ENCODE peak calls at places on chromosomes 7 and 10, in four cellular contexts. One of them, this sample, is unnamed.
A peak's percentile ranks its signal among the peaks of the same experiment; 100 is the strongest.

GRCh38 chr10:1290071-1290471 is 233.9 kb downstream of the WDR37 start:
- DNase-seq in dorsolateral prefrontal cortex: peak; percentile 3
- DNase-seq in astrocyte of the cerebellum: no peak
- DNase-seq in keratinocyte: peak; percentile 77
- DNase-seq in this sample: no peak

GRCh38 chr7:37176079-37176478 is 272.6 kb downstream of the ELMO1 start:
- DNase-seq in astrocyte of the cerebellum: no peak
- DNase-seq in dorsolateral prefrontal cortex: no peak
- DNase-seq in keratinocyte: no peak
- DNase-seq in this sample: no peak

GRCh38 chr10:118369806-118370205 is 27.7 kb upstream of the FAM204A start:
- DNase-seq in dorsolateral prefrontal cortex: no peak
- DNase-seq in keratinocyte: no peak
- DNase-seq in astrocyte of the cerebellum: no peak
- DNase-seq in this sample: no peak

GRCh38 chr10:77315511-77316129 is 322.0 kb downstream of the KCNMA1 start:
- DNase-seq in dorsolateral prefrontal cortex: no peak
- DNase-seq in astrocyte of the cerebellum: no peak
- DNase-seq in keratinocyte: no peak
- DNase-seq in this sample: no peak

GRCh38 chr7:325811-326210 is 35.8 kb downstream of the FOXL3 start:
- DNase-seq in astrocyte of the cerebellum: no peak
- DNase-seq in keratinocyte: no peak
- DNase-seq in dorsolateral prefrontal cortex: no peak
- DNase-seq in this sample: no peak

GRCh38 chr7:94584113-94584512 is 71.8 kb downstream of the SGCE start:
- DNase-seq in dorsolateral prefrontal cortex: no peak
- DNase-seq in astrocyte of the cerebellum: peak; percentile 12
- DNase-seq in keratinocyte: no peak
- DNase-seq in this sample: no peak

GRCh38 chr7:155594961-155595366 is 48.6 kb upstream of the CNPY1 start:
- DNase-seq in astrocyte of the cerebellum: no peak
- DNase-seq in dorsolateral prefrontal cortex: no peak
- DNase-seq in keratinocyte: no peak
- DNase-seq in this sample: no peak

GRCh38 chr10:17561131-17561530 is 56.0 kb downstream of the HACD1 start:
- DNase-seq in dorsolateral prefrontal cortex: no peak
- DNase-seq in keratinocyte: no peak
- DNase-seq in astrocyte of the cerebellum: no peak
- DNase-seq in this sample: no peak

GRCh38 chr7:7228967-7229366 is 46.6 kb downstream of the C1GALT1 start:
- DNase-seq in keratinocyte: no peak
- DNase-seq in dorsolateral prefrontal cortex: peak; percentile 61
- DNase-seq in astrocyte of the cerebellum: no peak
- DNase-seq in this sample: no peak

GRCh38 chr10:67297637-67298181 is 371.9 kb downstream of the LRRTM3 start:
- DNase-seq in dorsolateral prefrontal cortex: no peak
- DNase-seq in astrocyte of the cerebellum: no peak
- DNase-seq in keratinocyte: no peak
- DNase-seq in this sample: no peak

GRCh38 chr10:67302701-67303100 is 376.9 kb downstream of the LRRTM3 start:
- DNase-seq in dorsolateral prefrontal cortex: no peak
- DNase-seq in keratinocyte: no peak
- DNase-seq in astrocyte of the cerebellum: no peak
- DNase-seq in this sample: no peak

DNA sequence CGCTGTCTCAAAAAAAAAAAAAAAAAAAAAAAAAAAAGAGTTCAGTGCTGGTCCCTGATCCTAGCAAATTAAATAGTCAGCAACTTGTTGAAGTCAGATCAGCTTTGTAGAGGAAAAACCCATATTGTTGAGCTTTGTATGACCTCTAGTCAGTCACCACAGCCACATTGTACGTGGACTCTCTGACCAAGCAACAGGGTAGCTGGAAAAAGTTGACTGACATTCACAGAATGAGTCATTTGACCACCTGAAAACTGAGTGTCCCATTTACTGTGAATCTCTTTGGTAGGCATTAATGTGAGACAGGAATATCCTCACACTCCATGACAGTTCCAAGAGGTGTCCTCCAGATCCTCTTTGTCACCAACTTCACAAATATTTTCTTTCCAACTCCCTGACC is 371.1 kb downstream of the LRRTM3 start:
- DNase-seq in astrocyte of the cerebellum: no peak
- DNase-seq in keratinocyte: no peak
- DNase-seq in dorsolateral prefrontal cortex: no peak
- DNase-seq in this sample: no peak
- TF ChIP-seq CTCF in astrocyte of the cerebellum: no peak
- TF ChIP-seq CTCF in keratinocyte: no peak
- TF ChIP-seq CTCF in dorsolateral prefrontal cortex: no peak
- TF ChIP-seq CTCF in this sample: no peak

DNA sequence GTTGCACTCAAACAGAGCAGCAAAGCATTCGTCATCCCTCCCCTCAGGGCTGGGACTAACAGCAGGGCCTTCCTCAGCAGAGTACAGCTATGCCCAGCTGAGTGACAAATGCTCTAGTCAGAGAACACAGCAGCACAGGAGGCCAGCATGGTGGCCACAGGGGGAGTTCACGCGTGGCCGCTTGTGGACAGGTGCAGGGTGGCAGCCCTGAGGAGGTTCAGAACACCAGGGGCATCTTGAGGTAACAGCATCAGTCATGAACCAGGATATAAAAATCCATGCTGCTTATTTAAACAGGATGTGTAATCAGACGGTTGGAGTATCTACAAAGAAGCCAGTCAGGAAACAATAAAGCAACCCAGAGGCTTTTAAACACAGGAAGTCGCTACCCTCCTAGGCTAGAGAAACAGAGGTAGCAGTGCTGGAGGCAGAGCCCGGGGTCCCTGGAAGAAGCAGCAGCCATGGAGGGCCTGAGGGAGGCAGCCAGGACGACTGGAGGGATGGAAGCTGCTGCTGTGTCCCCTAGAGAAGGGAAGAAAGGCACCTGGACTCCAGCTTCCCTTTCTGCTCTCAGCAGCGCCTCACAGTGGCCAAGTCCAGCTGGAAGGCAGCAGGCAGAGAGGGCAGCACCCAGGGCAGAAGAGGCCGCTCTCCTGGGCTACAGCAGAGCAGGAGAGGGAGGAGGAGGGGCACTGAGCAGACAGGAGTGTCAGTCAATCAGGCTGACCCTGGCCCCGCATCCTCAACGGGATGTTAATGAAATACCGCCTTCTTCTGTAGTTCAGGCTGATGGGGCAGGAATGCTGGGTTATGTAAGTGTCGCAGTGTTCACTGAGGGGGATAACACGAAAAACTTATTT is 70.8 kb upstream of the UCN3 start:
- DNase-seq in keratinocyte: peak; percentile 21
- DNase-seq in dorsolateral prefrontal cortex: no peak
- DNase-seq in astrocyte of the cerebellum: no peak
- DNase-seq in this sample: no peak
- TF ChIP-seq CTCF in keratinocyte: peak; percentile 68
- TF ChIP-seq CTCF in dorsolateral prefrontal cortex: no peak
- TF ChIP-seq CTCF in astrocyte of the cerebellum: no peak
- TF ChIP-seq CTCF in this sample: peak; percentile 38

GRCh38 chr7:12529971-12530710 is 40.4 kb upstream of the SCIN start:
- DNase-seq in astrocyte of the cerebellum: no peak
- DNase-seq in keratinocyte: no peak
- DNase-seq in dorsolateral prefrontal cortex: no peak
- DNase-seq in this sample: no peak

GRCh38 chr7:12518920-12519681 is 51.4 kb upstream of the SCIN start:
- DNase-seq in dorsolateral prefrontal cortex: no peak
- DNase-seq in astrocyte of the cerebellum: no peak
- DNase-seq in keratinocyte: no peak
- DNase-seq in this sample: no peak

GRCh38 chr7:12519682-12520009 is 50.9 kb upstream of the SCIN start:
- DNase-seq in keratinocyte: no peak
- DNase-seq in astrocyte of the cerebellum: no peak
- DNase-seq in dorsolateral prefrontal cortex: no peak
- DNase-seq in this sample: no peak

GRCh38 chr7:12524794-12525386 is 45.6 kb upstream of the SCIN start:
- DNase-seq in keratinocyte: no peak
- DNase-seq in dorsolateral prefrontal cortex: no peak
- DNase-seq in astrocyte of the cerebellum: peak; percentile 61
- DNase-seq in this sample: no peak
- TF ChIP-seq CTCF in keratinocyte: no peak
- TF ChIP-seq CTCF in dorsolateral prefrontal cortex: peak; percentile 72
- TF ChIP-seq CTCF in astrocyte of the cerebellum: no peak
- TF ChIP-seq CTCF in this sample: peak; percentile 65

GRCh38 chr7:87876759-87877234 is 504 bp downstream of the DBF4 start:
- DNase-seq in dorsolateral prefrontal cortex: peak; percentile 74
- DNase-seq in keratinocyte: no peak
- DNase-seq in astrocyte of the cerebellum: peak; percentile 24
- DNase-seq in this sample: peak; percentile 28
- TF ChIP-seq CTCF in dorsolateral prefrontal cortex: no peak
- TF ChIP-seq CTCF in keratinocyte: no peak
- TF ChIP-seq CTCF in astrocyte of the cerebellum: no peak
- TF ChIP-seq CTCF in this sample: no peak

DNA sequence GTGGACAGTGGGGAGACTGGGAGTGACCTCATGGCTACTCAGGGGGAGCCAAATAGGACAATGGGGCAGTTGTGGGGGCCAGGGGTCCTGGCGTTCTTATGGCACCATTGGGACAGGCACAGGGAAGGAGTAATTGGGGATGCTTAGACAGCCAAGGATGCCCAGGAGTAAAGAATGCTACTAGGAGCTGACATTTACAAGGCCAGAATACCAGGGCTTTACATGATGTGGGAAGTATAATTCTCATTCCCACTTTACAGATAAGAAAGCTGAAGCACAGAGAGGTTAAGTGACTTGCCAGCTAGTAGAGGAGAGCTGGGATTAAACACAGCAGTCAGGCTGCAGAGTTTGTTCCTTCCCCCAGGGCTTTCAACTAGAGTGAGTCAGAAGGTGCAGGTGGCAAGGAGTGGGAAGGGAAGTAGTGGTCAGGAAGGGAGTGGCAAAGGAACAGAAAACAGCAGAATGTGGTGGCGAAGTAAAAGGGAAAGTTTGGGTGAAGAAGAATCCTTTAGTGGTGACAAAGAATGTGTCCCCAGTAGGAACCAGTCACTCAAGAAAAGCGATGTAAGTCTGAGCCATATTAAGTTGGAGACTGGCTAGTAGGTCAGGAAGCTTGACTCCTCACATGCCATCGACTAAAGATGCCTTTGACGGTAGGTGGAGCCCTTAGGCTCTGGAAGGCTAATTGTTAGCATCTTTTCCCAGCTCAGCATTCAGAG is 32.8 kb downstream of the CPVL start:
- DNase-seq in keratinocyte: peak; percentile 90
- DNase-seq in dorsolateral prefrontal cortex: no peak
- DNase-seq in astrocyte of the cerebellum: no peak
- DNase-seq in this sample: no peak
- TF ChIP-seq CTCF in keratinocyte: peak; percentile 70
- TF ChIP-seq CTCF in dorsolateral prefrontal cortex: peak; percentile 23
- TF ChIP-seq CTCF in astrocyte of the cerebellum: peak; percentile 36
- TF ChIP-seq CTCF in this sample: peak; percentile 66

DNA sequence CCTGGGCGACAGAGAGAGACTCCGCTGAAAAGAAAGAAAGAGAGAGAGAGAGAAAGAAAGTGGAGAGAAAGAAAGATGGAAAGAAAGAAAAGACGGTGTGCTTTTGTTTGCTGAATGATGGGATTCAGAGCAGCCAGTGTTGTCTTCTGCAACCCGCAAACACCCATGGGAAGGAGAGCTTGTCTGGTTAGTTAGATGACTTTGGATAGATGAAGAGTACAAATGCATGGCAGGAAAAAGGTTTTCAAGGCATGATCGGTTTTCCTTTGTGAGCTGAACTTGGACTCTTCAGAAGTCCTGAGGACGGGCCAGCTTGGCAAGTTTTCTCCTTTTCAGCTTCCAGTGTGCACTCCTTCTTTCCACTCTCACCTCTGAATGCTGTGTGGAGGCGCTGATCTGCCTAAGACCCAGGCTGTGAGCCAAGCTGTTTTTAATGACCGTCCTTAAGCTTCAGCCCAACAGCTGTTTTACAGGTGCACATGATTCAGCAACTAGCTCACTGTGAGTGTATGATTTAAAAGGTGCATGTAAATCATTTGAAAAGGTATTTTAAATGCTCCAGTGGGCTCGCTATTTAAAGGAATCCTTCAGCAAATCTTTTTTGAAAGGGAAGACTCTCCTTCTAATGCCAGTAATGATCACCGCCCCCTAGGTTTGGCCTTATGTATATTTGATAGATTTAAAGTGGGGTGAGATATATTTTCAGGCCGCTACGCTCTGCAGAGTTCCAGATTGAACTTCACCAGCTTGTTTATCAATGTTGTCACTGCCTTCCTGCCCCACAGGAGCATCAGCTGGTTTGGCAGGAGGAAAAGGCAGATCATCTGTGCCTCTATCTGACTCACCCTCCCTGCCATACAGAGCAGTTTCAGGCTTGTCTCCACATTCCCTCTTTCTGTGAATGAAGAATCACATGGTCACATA is 115.0 kb downstream of the PLXDC2 start:
- DNase-seq in dorsolateral prefrontal cortex: no peak
- DNase-seq in astrocyte of the cerebellum: no peak
- DNase-seq in keratinocyte: no peak
- DNase-seq in this sample: peak; percentile 18
- TF ChIP-seq CTCF in dorsolateral prefrontal cortex: no peak
- TF ChIP-seq CTCF in astrocyte of the cerebellum: no peak
- TF ChIP-seq CTCF in keratinocyte: no peak
- TF ChIP-seq CTCF in this sample: no peak